ENCODE peak calls at places on chromosomes 5 and 9, in seven cellular contexts. One of them, this sample, is unnamed. For H3K4me1, the result is how much of the 10 kb centered on the place peaks cover.

GRCh38 chr5:172606156-172606785 is 34.8 kb upstream of the NEURL1B start:
- DNase-seq in neuronal stem cell: no peak
- DNase-seq in GM23248: no peak
- DNase-seq in neural progenitor cell: no peak
- DNase-seq in GM23338: no peak
- DNase-seq in IMR-90: no peak
- DNase-seq in mammary epithelial cell: no peak
- DNase-seq in this sample: no peak

GRCh38 chr5:143198332-143198731 is 205.2 kb downstream of the NR3C1 start:
- DNase-seq in neuronal stem cell: no peak
- DNase-seq in GM23248: no peak
- DNase-seq in neural progenitor cell: no peak
- DNase-seq in GM23338: no peak
- DNase-seq in IMR-90: no peak
- DNase-seq in mammary epithelial cell: no peak
- DNase-seq in this sample: no peak

GRCh38 chr5:156559955-156560354 is 233.0 kb downstream of the SGCD start:
- DNase-seq in neuronal stem cell: no peak
- DNase-seq in GM23248: no peak
- DNase-seq in neural progenitor cell: no peak
- DNase-seq in GM23338: no peak
- DNase-seq in IMR-90: no peak
- DNase-seq in mammary epithelial cell: no peak
- DNase-seq in this sample: no peak

GRCh38 chr5:149028984-149029383 is 33.9 kb downstream of the SH3TC2 start:
- DNase-seq in neuronal stem cell: no peak
- DNase-seq in GM23248: peak
- DNase-seq in neural progenitor cell: no peak
- DNase-seq in GM23338: no peak
- DNase-seq in IMR-90: peak
- DNase-seq in mammary epithelial cell: no peak
- DNase-seq in this sample: no peak

GRCh38 chr9:121735065-121735791 is 83.8 kb downstream of the DAB2IP start:
- DNase-seq in neuronal stem cell: no peak
- DNase-seq in GM23248: peak
- DNase-seq in neural progenitor cell: peak
- DNase-seq in GM23338: peak
- DNase-seq in IMR-90: peak
- DNase-seq in mammary epithelial cell: peak
- DNase-seq in this sample: peak

GRCh38 chr9:127965953-127966352 is 14.8 kb downstream of the EEIG1 start:
- DNase-seq in neuronal stem cell: no peak
- DNase-seq in GM23248: peak
- DNase-seq in neural progenitor cell: no peak
- DNase-seq in GM23338: no peak
- DNase-seq in IMR-90: no peak
- DNase-seq in mammary epithelial cell: no peak
- DNase-seq in this sample: no peak

GRCh38 chr9:24464321-24464951 is 81.3 kb downstream of the IZUMO3 start:
- DNase-seq in neuronal stem cell: no peak
- DNase-seq in GM23248: peak
- DNase-seq in neural progenitor cell: no peak
- DNase-seq in GM23338: peak
- DNase-seq in IMR-90: no peak
- DNase-seq in mammary epithelial cell: peak
- DNase-seq in this sample: no peak

GRCh38 chr5:10250804-10251276 is 760 bp downstream of the CCT5 start:
- DNase-seq in neuronal stem cell: no peak
- DNase-seq in GM23248: peak
- DNase-seq in neural progenitor cell: peak
- DNase-seq in GM23338: no peak
- DNase-seq in IMR-90: peak
- DNase-seq in mammary epithelial cell: peak
- DNase-seq in this sample: peak

GRCh38 chr5:60719329-60719728 is 19.4 kb upstream of the DEPDC1B start:
- DNase-seq in neuronal stem cell: no peak
- DNase-seq in GM23248: no peak
- DNase-seq in neural progenitor cell: no peak
- DNase-seq in GM23338: no peak
- DNase-seq in IMR-90: no peak
- DNase-seq in mammary epithelial cell: no peak
- DNase-seq in this sample: no peak

GRCh38 chr9:107807183-107807582 is 317.6 kb upstream of the KLF4 start:
- DNase-seq in neuronal stem cell: no peak
- DNase-seq in GM23248: peak
- DNase-seq in neural progenitor cell: no peak
- DNase-seq in GM23338: no peak
- DNase-seq in IMR-90: peak
- DNase-seq in mammary epithelial cell: peak
- DNase-seq in this sample: no peak

GRCh38 chr5:157926171-157926671 is 67.3 kb upstream of the CLINT1 start:
- DNase-seq in neuronal stem cell: no peak
- DNase-seq in GM23248: no peak
- DNase-seq in neural progenitor cell: no peak
- DNase-seq in GM23338: no peak
- DNase-seq in IMR-90: no peak
- DNase-seq in mammary epithelial cell: no peak
- DNase-seq in this sample: no peak

GRCh38 chr5:54673523-54674225 is 156.1 kb downstream of the SNX18 start:
- DNase-seq in neuronal stem cell: no peak
- DNase-seq in GM23248: no peak
- DNase-seq in neural progenitor cell: no peak
- DNase-seq in GM23338: no peak
- DNase-seq in IMR-90: peak
- DNase-seq in mammary epithelial cell: no peak
- DNase-seq in this sample: peak

GRCh38 chr9:118108971-118109370 is 404.8 kb downstream of the TLR4 start:
- DNase-seq in neuronal stem cell: no peak
- DNase-seq in GM23248: no peak
- DNase-seq in neural progenitor cell: no peak
- DNase-seq in GM23338: no peak
- DNase-seq in IMR-90: no peak
- DNase-seq in mammary epithelial cell: peak
- DNase-seq in this sample: no peak

GRCh38 chr5:159343295-159344094 is 13.2 kb upstream of the IL12B start:
- DNase-seq in neuronal stem cell: no peak
- DNase-seq in GM23248: no peak
- DNase-seq in neural progenitor cell: no peak
- DNase-seq in GM23338: no peak
- DNase-seq in IMR-90: no peak
- DNase-seq in mammary epithelial cell: no peak
- DNase-seq in this sample: no peak

GRCh38 chr5:134129411-134130238 is 15.1 kb downstream of the TCF7 start:
- DNase-seq in neuronal stem cell: no peak
- DNase-seq in GM23248: no peak
- DNase-seq in neural progenitor cell: no peak
- DNase-seq in GM23338: no peak
- DNase-seq in IMR-90: no peak
- DNase-seq in mammary epithelial cell: no peak
- DNase-seq in this sample: no peak

GRCh38 chr9:92759446-92759845 is 5.2 kb downstream of the BICD2 start:
- DNase-seq in neuronal stem cell: no peak
- DNase-seq in GM23248: no peak
- DNase-seq in neural progenitor cell: no peak
- DNase-seq in GM23338: no peak
- DNase-seq in IMR-90: no peak
- DNase-seq in mammary epithelial cell: no peak
- DNase-seq in this sample: no peak
- H3K27ac ChIP-seq in neuronal stem cell: no peak
- H3K27ac ChIP-seq in GM23248: no peak
- H3K27ac ChIP-seq in neural progenitor cell: no peak
- H3K27ac ChIP-seq in GM23338: no peak
- H3K27ac ChIP-seq in IMR-90: no peak
- H3K27ac ChIP-seq in mammary epithelial cell: no peak
- H3K27ac ChIP-seq in this sample: peak

GRCh38 chr9:133526721-133527321 is 2.1 kb upstream of the MYMK start:
- DNase-seq in neuronal stem cell: no peak
- DNase-seq in GM23248: no peak
- DNase-seq in neural progenitor cell: no peak
- DNase-seq in GM23338: peak
- DNase-seq in IMR-90: no peak
- DNase-seq in mammary epithelial cell: no peak
- DNase-seq in this sample: no peak
- H2AFZ ChIP-seq in neuronal stem cell: peak
- H2AFZ ChIP-seq in GM23248: no peak
- H2AFZ ChIP-seq in neural progenitor cell: no peak
- H2AFZ ChIP-seq in GM23338: peak
- H2AFZ ChIP-seq in IMR-90: no peak
- H2AFZ ChIP-seq in mammary epithelial cell: no peak
- H2AFZ ChIP-seq in this sample: no peak

GRCh38 chr5:150765019-150765788 is 6.4 kb upstream of the DCTN4 start:
- DNase-seq in neuronal stem cell: no peak
- DNase-seq in GM23248: no peak
- DNase-seq in neural progenitor cell: no peak
- DNase-seq in GM23338: no peak
- DNase-seq in IMR-90: no peak
- DNase-seq in mammary epithelial cell: no peak
- DNase-seq in this sample: no peak

GRCh38 chr5:150759334-150759583 is 442 bp upstream of the DCTN4 start:
- DNase-seq in neuronal stem cell: no peak
- DNase-seq in GM23248: no peak
- DNase-seq in neural progenitor cell: no peak
- DNase-seq in GM23338: no peak
- DNase-seq in IMR-90: no peak
- DNase-seq in mammary epithelial cell: no peak
- DNase-seq in this sample: no peak

GRCh38 chr5:150764530-150764929 is 5.7 kb upstream of the DCTN4 start:
- DNase-seq in neuronal stem cell: no peak
- DNase-seq in GM23248: no peak
- DNase-seq in neural progenitor cell: no peak
- DNase-seq in GM23338: no peak
- DNase-seq in IMR-90: no peak
- DNase-seq in mammary epithelial cell: no peak
- DNase-seq in this sample: no peak

GRCh38 chr5:150763023-150763793 is 4.4 kb upstream of the DCTN4 start:
- DNase-seq in neuronal stem cell: no peak
- DNase-seq in GM23248: peak
- DNase-seq in neural progenitor cell: no peak
- DNase-seq in GM23338: no peak
- DNase-seq in IMR-90: peak
- DNase-seq in mammary epithelial cell: peak
- DNase-seq in this sample: no peak

DNA sequence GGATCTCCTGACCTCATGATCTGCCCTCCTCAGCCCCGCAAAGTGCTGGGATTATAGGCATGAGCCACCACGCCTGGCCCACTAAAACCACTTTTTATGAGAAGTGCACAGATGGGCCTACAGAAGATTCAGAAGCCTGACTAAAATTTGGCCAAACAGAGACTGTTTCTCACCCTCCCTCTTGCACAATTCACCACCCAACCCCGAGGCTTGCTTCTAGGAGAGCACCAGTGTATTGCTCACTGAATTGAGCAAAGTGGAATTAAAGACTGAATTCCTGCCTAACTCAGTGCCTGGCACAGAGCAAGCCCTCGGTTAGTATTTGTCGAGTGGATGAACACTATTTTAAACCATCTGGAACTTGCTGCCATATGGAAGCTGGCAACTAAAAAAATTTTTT is 3.4 kb upstream of the DCTN4 start:
- DNase-seq in neuronal stem cell: no peak
- DNase-seq in GM23248: peak
- DNase-seq in neural progenitor cell: no peak
- DNase-seq in GM23338: no peak
- DNase-seq in IMR-90: no peak
- DNase-seq in mammary epithelial cell: no peak
- DNase-seq in this sample: no peak
- H3K4me1 ChIP-seq in neuronal stem cell: under half
- H3K4me1 ChIP-seq in GM23248: under half
- H3K4me1 ChIP-seq in neural progenitor cell: under half
- H3K4me1 ChIP-seq in GM23338: under half
- H3K4me1 ChIP-seq in IMR-90: under half
- H3K4me1 ChIP-seq in mammary epithelial cell: under half
- H3K4me1 ChIP-seq in this sample: under half

DNA sequence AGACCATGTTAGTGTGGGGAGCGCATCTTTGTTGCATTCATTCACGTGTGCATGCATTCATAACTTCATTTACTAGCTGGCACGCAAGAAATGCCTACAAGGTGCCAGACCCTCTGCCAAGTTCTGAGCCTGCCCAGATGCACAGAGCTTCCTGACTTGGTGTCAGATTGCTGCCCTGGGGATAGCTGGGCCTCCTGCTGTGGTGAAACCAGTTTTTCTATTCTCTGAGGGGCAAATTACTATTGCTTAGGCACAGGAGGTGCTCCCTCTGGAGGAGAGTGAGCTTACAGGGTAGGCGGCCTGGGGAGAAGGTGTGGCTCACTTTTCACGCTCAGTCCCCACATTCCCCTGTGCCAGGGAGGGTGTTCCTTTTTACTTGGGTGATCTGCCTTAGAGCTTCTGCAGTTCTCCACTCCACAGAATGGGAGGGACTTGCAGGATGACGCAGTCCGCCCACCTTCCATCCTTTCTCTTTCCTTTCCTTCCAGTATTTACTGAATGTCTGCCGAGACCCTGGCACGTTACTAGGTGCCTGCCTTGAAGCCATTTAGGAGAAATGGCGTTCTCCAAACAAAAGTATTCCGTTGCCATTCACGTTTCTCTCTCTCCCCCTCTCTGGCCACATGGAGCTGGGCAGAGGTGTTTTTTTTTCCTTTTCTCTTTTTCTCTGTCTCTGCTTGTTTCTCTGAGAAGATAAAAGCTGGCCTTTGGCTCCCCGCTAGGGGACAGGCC is 27.9 kb upstream of the CTNNA1 start:
- DNase-seq in neuronal stem cell: peak
- DNase-seq in GM23248: peak
- DNase-seq in neural progenitor cell: peak
- DNase-seq in GM23338: peak
- DNase-seq in IMR-90: peak
- DNase-seq in mammary epithelial cell: peak
- DNase-seq in this sample: peak
- H3K27ac ChIP-seq in neuronal stem cell: peak
- H3K27ac ChIP-seq in GM23248: peak
- H3K27ac ChIP-seq in neural progenitor cell: peak
- H3K27ac ChIP-seq in GM23338: peak
- H3K27ac ChIP-seq in IMR-90: no peak
- H3K27ac ChIP-seq in mammary epithelial cell: peak
- H3K27ac ChIP-seq in this sample: no peak

DNA sequence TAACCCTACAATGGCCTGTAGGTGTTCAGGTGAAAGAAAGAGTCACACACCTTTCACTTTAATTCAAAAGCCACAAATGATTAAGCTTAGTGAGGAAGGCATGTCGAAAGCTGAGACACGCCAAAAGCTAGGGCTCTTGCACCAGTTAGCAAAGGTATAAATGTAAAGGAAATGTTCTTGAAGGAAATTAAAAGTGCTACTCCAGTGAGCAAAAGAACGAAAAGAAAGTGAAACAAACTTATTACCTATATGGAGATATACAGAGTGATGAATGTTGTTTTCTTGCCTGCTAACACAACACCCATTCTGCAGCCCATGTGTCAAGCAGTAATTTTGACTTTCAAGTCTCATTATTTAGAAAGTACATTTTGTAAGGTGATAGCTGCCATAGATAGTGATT is 254.2 kb upstream of the SLC24A2 start:
- DNase-seq in neuronal stem cell: no peak
- DNase-seq in GM23248: no peak
- DNase-seq in neural progenitor cell: no peak
- DNase-seq in GM23338: no peak
- DNase-seq in IMR-90: no peak
- DNase-seq in mammary epithelial cell: no peak
- DNase-seq in this sample: no peak
- H2AFZ ChIP-seq in neuronal stem cell: no peak
- H2AFZ ChIP-seq in GM23248: no peak
- H2AFZ ChIP-seq in neural progenitor cell: no peak
- H2AFZ ChIP-seq in GM23338: no peak
- H2AFZ ChIP-seq in IMR-90: no peak
- H2AFZ ChIP-seq in mammary epithelial cell: no peak
- H2AFZ ChIP-seq in this sample: no peak